ENCODE peak calls at places on chromosome 20, in five cellular contexts. M is heart left ventricle; G is activated T-cell treated with anti-CD3 and anti-CD28 coated beads, Interleukin-2, amount 50 U/mL, for 4 hours; C is left ventricle myocardium inferior; P is T-cell. B is an unnamed sample.

GRCh38 chr20:20699144-20699543 is 13.3 kb downstream of the RALGAPA2 start:
- DNase-seq in M (no peak), G (no peak), C (no peak), P (no peak), B (no peak)

GRCh38 chr20:46485431-46485830 is 27.9 kb downstream of the ZNF334 start:
- DNase-seq in M (no peak), G (no peak), C (no peak), P (no peak), B (no peak)

GRCh38 chr20:42485566-42485965 is 704.1 kb downstream of the PTPRT start:
- DNase-seq in M (no peak), G (no peak), C (no peak), P (no peak), B (no peak)

GRCh38 chr20:19265646-19266374 is 53.4 kb downstream of the SLC24A3 start:
- DNase-seq in M (no peak), G (no peak), C (no peak), P (no peak), B (no peak)

GRCh38 chr20:51802170-51802745 is at the start of gene SALL4:
- DNase-seq in M (no peak), G (no peak), C (no peak), P (no peak), B (no peak)

GRCh38 chr20:3696200-3696599 is 14.4 kb upstream of the ADAM33 start:
- DNase-seq in M (no peak), G (no peak), C (no peak), P (no peak), B (no peak)

GRCh38 chr20:38114353-38114791 is 50.7 kb downstream of the TGM2 start:
- DNase-seq in M (no peak), G (no peak), C (no peak), P (no peak), B (no peak)

GRCh38 chr20:10924628-10925266 is 250.9 kb upstream of the JAG1 start:
- DNase-seq in M (no peak), G (no peak), C (no peak), P (no peak), B (no peak)

GRCh38 chr20:59718071-59718470 is 113.7 kb downstream of the PHACTR3 start:
- DNase-seq in M (no peak), G (no peak), C (no peak), P (no peak), B (no peak)

GRCh38 chr20:47720636-47721427 is 64.4 kb downstream of the SULF2 start:
- DNase-seq in M (no peak), G (no peak), C (no peak), P (no peak), B (no peak)

GRCh38 chr20:29878281-29878741 is 1379.2 kb upstream of the DEFB115 start:
- DNase-seq in M (peak), G (no peak), C (no peak), P (no peak), B (no peak)

GRCh38 chr20:10536531-10536930 is 101.4 kb downstream of the SLX4IP start:
- DNase-seq in M (no peak), G (no peak), C (no peak), P (no peak), B (no peak)

GRCh38 chr20:15188415-15188814 is 851.0 kb upstream of the FLRT3 start:
- DNase-seq in M (no peak), G (no peak), C (no peak), P (no peak), B (no peak)

GRCh38 chr20:59039233-59039632 is 3.4 kb downstream of the PRELID3B start:
- DNase-seq in M (no peak), G (no peak), C (no peak), P (no peak), B (no peak)

GRCh38 chr20:63532449-63532971 is 4.7 kb downstream of the PTK6 start:
- DNase-seq in M (peak), G (no peak), C (no peak), P (no peak), B (peak)